ENCODE peak calls at places on chromosome 13, in five cellular contexts. Y is heart left ventricle, S is endodermal cell, U is DND-41, Q is left lung. B is an unnamed sample. For H3K36me3, the result is how much of the 10 kb centered on the place peaks cover.

GRCh38 chr13:27853871-27854270 is 61.6 kb downstream of the GSX1 start:
- DNase-seq in Y (no peak), S (no peak), U (no peak), Q (no peak), B (no peak)

GRCh38 chr13:29006359-29006850 is 186.3 kb downstream of the MTUS2 start:
- DNase-seq in Y (no peak), S (no peak), U (no peak), Q (no peak), B (no peak)

GRCh38 chr13:26132756-26133155 is 80.9 kb upstream of the SHISA2 start:
- DNase-seq in Y (no peak), S (no peak), U (peak), Q (no peak), B (no peak)

GRCh38 chr13:47420568-47420967 is 523.7 kb upstream of the HTR2A start:
- DNase-seq in Y (no peak), S (peak), U (no peak), Q (no peak), B (no peak)

GRCh38 chr13:23899555-23899954 is 2.3 kb upstream of the C1QTNF9B start:
- DNase-seq in Y (no peak), S (no peak), U (peak), Q (no peak), B (no peak)

GRCh38 chr13:106367361-106367781 is 168.1 kb downstream of the EFNB2 start:
- DNase-seq in Y (no peak), S (no peak), U (no peak), Q (no peak), B (no peak)

GRCh38 chr13:110770678-110771077 is 57.2 kb downstream of the ING1 start:
- DNase-seq in Y (no peak), S (no peak), U (no peak), Q (no peak), B (no peak)

GRCh38 chr13:77779461-77780272 is 82.2 kb downstream of the SLAIN1 start:
- DNase-seq in Y (no peak), S (peak), U (peak), Q (peak), B (peak)

GRCh38 chr13:95044452-95045205 is 256.6 kb downstream of the ABCC4 start:
- DNase-seq in Y (no peak), S (no peak), U (no peak), Q (no peak), B (no peak)

GRCh38 chr13:110014719-110015118 is 228.3 kb upstream of the IRS2 start:
- DNase-seq in Y (no peak), S (no peak), U (no peak), Q (no peak), B (no peak)

GRCh38 chr13:65470781-65471180 is 1759.4 kb downstream of the PCDH9 start:
- DNase-seq in Y (no peak), S (no peak), U (no peak), Q (no peak), B (no peak)

GRCh38 chr13:51628059-51628852 is 44.0 kb downstream of the WDFY2 start:
- DNase-seq in Y (peak), S (no peak), U (no peak), Q (no peak), B (no peak)

GRCh38 chr13:88005188-88005587 is 334.0 kb downstream of the SLITRK5 start:
- DNase-seq in Y (no peak), S (no peak), U (no peak), Q (no peak), B (no peak)
- TF ChIP-seq CTCF in Y (no peak), S (peak), U (no peak), Q (no peak), B (no peak)

DNA sequence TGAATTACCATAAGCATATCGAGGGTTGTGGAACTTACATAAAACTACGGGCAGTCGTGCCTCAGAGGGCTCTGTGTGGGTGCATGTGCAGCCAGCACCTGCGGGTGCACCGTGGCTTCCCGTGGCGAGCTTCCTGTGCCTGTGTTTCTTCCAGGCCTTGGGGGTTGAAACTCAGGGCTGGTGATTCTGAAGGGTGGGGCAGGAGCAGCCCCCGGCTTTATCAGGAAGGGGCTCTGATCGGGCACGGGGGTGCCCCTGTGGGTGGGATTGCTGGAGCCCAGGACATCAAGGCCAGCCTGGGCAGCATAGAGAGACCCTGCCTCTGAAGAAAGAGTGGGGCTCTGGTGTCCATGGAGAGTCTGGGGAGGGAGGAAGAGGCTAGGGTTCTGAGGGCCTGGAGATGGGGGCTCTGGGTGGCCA is 11.1 kb downstream of the ATP4B start:
- DNase-seq in Y (peak), S (no peak), U (no peak), Q (no peak), B (no peak)
- H3K36me3 ChIP-seq in Y (under half), S (under half), U (under half), Q (under half), B (under half)

GRCh38 chr13:50588736-50589135 is 254.8 kb downstream of the DLEU7 start:
- DNase-seq in Y (no peak), S (no peak), U (peak), Q (no peak), B (no peak)

GRCh38 chr13:50587839-50588373 is 255.6 kb downstream of the DLEU7 start:
- DNase-seq in Y (no peak), S (no peak), U (no peak), Q (no peak), B (no peak)

GRCh38 chr13:50589651-50590054 is 253.8 kb downstream of the DLEU7 start:
- DNase-seq in Y (peak), S (no peak), U (no peak), Q (no peak), B (no peak)

GRCh38 chr13:50587122-50587521 is 256.4 kb downstream of the DLEU7 start:
- DNase-seq in Y (no peak), S (no peak), U (no peak), Q (no peak), B (no peak)

GRCh38 chr13:50589139-50589538 is 254.4 kb downstream of the DLEU7 start:
- DNase-seq in Y (no peak), S (no peak), U (peak), Q (no peak), B (no peak)
- H3K27ac ChIP-seq in Y (no peak), S (no peak), U (peak), Q (no peak), B (no peak)

GRCh38 chr13:35826626-35827254 is 304.4 kb downstream of the DCLK1 start:
- DNase-seq in Y (no peak), S (peak), U (peak), Q (no peak), B (no peak)
- TF ChIP-seq CTCF in Y (no peak), S (peak), U (peak), Q (no peak), B (no peak)

GRCh38 chr13:100634686-100635085 is 39.9 kb downstream of the TMTC4 start:
- DNase-seq in Y (no peak), S (no peak), U (no peak), Q (no peak), B (no peak)
- H3K36me3 ChIP-seq in Y (half or more), S (half or more), U (half or more), Q (half or more), B (under half)

DNA sequence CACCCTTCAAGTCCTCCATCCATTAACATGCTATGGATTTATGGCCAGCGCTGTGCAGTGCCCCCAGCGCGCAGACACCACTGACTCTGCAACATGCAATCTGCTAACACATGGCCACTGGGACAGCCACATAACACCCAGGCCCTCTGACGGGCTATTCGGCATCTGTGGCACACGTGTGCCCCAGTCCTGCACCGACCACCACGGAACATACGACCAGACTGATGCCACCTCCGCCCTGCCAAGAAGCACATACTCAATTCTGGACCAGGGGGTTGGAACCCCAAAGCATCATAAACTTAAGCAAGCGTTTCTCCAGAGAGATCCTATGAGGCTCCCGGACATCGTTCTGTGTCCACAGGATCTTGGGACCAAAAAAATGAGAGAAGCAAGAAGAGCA is 9.8 kb downstream of the STK24 start:
- DNase-seq in Y (no peak), S (no peak), U (no peak), Q (no peak), B (no peak)
- H3K27ac ChIP-seq in Y (no peak), S (no peak), U (no peak), Q (no peak), B (no peak)

GRCh38 chr13:66691149-66691548 is 539.0 kb downstream of the PCDH9 start:
- DNase-seq in Y (no peak), S (no peak), U (no peak), Q (no peak), B (no peak)

GRCh38 chr13:66689037-66689619 is 541.0 kb downstream of the PCDH9 start:
- DNase-seq in Y (no peak), S (no peak), U (no peak), Q (no peak), B (no peak)

GRCh38 chr13:66693656-66694055 is 536.5 kb downstream of the PCDH9 start:
- DNase-seq in Y (no peak), S (no peak), U (no peak), Q (no peak), B (no peak)

GRCh38 chr13:66689628-66690027 is 540.5 kb downstream of the PCDH9 start:
- DNase-seq in Y (no peak), S (no peak), U (no peak), Q (no peak), B (no peak)
- TF ChIP-seq CTCF in Y (no peak), S (peak), U (peak), Q (no peak), B (no peak)